ENCODE peak calls at places on chromosomes 12 and 14, in four cellular contexts. Q is lower leg skin, V is mammary epithelial cell, C is tibial nerve. E is an unnamed sample.

GRCh38 chr12:14239350-14239934 is 126.0 kb upstream of the ATF7IP start:
- DNase-seq in V (peak), Q (no peak), C (no peak), E (no peak)

GRCh38 chr14:43793579-43793978 is 713.5 kb downstream of the FSCB start:
- DNase-seq in V (no peak), C (no peak), Q (no peak), E (no peak)

GRCh38 chr12:9329019-9329418 is 120.8 kb upstream of the PZP start:
- DNase-seq in Q (no peak), C (no peak), V (no peak), E (no peak)

GRCh38 chr12:122921917-122922316 is 26.0 kb upstream of the VPS37B start:
- DNase-seq in C (no peak), Q (no peak), V (no peak), E (no peak)

GRCh38 chr12:56947633-56948535 is 9.5 kb downstream of the RDH16 start:
- DNase-seq in Q (no peak), V (no peak), C (no peak), E (peak)

GRCh38 chr12:128336506-128336905 is 69.5 kb downstream of the TMEM132C start:
- DNase-seq in Q (no peak), V (no peak), C (no peak), E (no peak)

GRCh38 chr14:63642229-63642611 is 549 bp upstream of the WDR89 start:
- DNase-seq in C (peak), Q (peak), V (peak), E (peak)

GRCh38 chr12:34400986-34401658 is 378.8 kb downstream of the ALG10 start:
- DNase-seq in V (no peak), C (peak), Q (peak), E (no peak)

GRCh38 chr12:85310025-85310424 is 30.0 kb downstream of the ALX1 start:
- DNase-seq in C (no peak), Q (no peak), V (no peak), E (no peak)

GRCh38 chr12:9367201-9367600 is 159.0 kb upstream of the PZP start:
- DNase-seq in Q (no peak), V (no peak), C (no peak), E (no peak)

GRCh38 chr12:75208851-75209781 is 523 bp downstream of the KCNC2 start:
- DNase-seq in C (no peak), V (peak), Q (no peak), E (peak)

GRCh38 chr14:76497550-76498484 is 121.9 kb downstream of the ESRRB start:
- DNase-seq in Q (no peak), V (no peak), C (no peak), E (no peak)

DNA sequence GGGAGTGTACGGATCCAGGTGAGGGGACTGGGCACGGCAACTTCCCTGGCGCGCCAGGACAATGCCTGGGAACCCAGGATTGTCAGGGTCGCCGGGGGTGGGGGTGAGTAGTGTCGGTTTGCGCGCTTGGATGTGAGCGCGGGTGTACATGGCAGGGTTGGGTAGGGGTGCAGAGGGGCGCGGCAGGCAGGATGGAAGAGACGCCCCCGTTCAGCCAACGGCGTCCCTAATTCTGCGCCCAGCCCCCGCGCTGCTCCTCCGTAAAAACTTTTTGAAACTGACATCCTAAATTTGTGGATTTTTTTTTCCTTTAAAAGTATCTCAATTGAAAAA is 3.1 kb downstream of the DIO3 start:
- DNase-seq in C (no peak), V (no peak), Q (no peak), E (no peak)
- H3K4me3 ChIP-seq in C (no peak), V (no peak), Q (no peak), E (no peak)

DNA sequence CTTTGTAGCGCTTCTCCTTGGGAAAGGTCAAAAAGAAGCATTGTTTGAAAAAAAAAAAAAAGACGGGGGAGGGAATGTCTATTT is at the start of gene LMO3:
- DNase-seq in Q (no peak), V (no peak), C (no peak), E (no peak)
- H3K4me3 ChIP-seq in Q (peak), V (peak), C (peak), E (peak)

GRCh38 chr14:102854397-102854703 is 68.1 kb upstream of the AMN start:
- DNase-seq in V (no peak), C (no peak), Q (no peak), E (no peak)

GRCh38 chr14:102849522-102850379 is 72.5 kb downstream of the TRAF3 start:
- DNase-seq in Q (peak), V (peak), C (no peak), E (peak)

GRCh38 chr14:102853703-102854396 is 68.6 kb upstream of the AMN start:
- DNase-seq in C (no peak), V (no peak), Q (no peak), E (no peak)

DNA sequence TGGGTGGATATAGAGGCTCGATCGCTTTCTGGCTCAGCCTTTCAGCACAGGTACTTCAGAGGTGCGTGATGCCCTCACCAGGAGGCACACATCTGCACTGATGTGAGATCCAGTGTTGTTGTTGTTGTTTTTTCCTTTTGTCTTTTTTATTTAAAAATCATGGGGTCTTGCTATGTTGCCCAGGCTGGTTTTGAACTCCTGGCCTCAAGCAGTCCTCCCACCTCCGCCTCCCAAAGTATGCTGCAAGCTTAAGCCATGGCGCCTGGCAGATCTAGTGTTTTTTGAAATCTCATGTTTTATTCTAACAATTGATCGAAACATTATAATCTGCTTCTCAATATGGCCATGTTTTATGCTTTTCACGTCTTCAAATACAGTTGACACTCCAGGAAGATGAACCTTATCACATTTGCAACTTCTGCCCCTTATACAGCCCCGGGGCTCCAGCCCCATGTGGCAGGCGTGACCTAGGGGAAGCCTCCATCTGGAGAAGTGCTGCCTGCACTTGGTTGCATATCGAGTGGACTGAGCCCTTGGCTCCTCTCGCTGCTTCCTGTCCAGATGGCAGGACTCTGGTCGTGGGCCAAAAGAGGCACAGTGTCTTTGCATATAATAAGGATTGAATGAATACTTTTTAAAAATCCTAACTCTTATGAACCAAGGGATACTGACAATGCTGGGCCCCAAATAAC is 71.7 kb downstream of the TRAF3 start:
- DNase-seq in V (no peak), Q (no peak), C (no peak), E (no peak)
- H3K4me3 ChIP-seq in V (no peak), Q (no peak), C (no peak), E (no peak)

GRCh38 chr12:108565976-108566375 is 3.6 kb downstream of the ISCU start:
- DNase-seq in C (no peak), V (peak), Q (peak), E (peak)
- H3K4me3 ChIP-seq in C (no peak), V (no peak), Q (no peak), E (no peak)

GRCh38 chr12:104305349-104305748 is 1.8 kb downstream of the EID3 start:
- DNase-seq in C (no peak), Q (no peak), V (no peak), E (no peak)
- H3K4me3 ChIP-seq in C (no peak), Q (no peak), V (no peak), E (no peak)

DNA sequence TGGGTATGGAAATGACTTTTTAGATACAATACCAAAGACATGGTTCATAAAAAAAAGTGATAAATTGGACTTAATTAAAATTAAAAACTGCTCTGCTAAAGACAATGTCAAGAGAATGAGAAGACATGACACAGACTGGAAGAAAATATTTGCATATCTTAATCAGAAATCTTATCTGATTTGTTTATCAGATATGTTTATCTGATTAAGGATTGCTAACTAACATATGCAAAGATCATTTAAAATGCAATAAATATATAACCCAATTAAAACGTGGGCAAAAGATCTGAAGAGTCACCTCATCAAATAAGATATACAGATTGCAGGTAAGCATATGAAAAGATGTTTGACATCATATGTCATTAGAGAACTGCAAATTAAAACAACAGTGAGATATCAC is 10.0 kb upstream of the MMP19 start:
- DNase-seq in V (no peak), C (no peak), Q (no peak), E (no peak)
- H3K4me3 ChIP-seq in V (no peak), C (no peak), Q (no peak), E (no peak)

GRCh38 chr12:89461190-89461589 is 63.4 kb downstream of the GALNT4 start:
- DNase-seq in C (no peak), Q (no peak), V (peak), E (peak)
- H3K4me3 ChIP-seq in C (no peak), Q (no peak), V (no peak), E (peak)

E was measured in endothelial cell of umbilical vein.